ENCODE peak calls at places on chromosome 15, in six cellular contexts. N, X, O, I, G and B are unnamed samples.

GRCh38 chr15:55198706-55199105 is 2.0 kb upstream of the RSL24D1 start:
- DNase-seq in N (no peak), X (no peak), I (no peak), G (no peak), O (no peak), B (no peak)

GRCh38 chr15:78208341-78208844 is 26.0 kb downstream of the ACSBG1 start:
- DNase-seq in X (no peak), I (no peak), N (no peak), O (no peak), G (no peak), B (no peak)

GRCh38 chr15:90872481-90873184 is 4.2 kb downstream of the FURIN start:
- DNase-seq in X (no peak), G (peak), N (peak), O (no peak), I (peak), B (no peak)

GRCh38 chr15:68957686-68958085 is 27.4 kb downstream of the SPESP1 start:
- DNase-seq in O (no peak), I (no peak), X (no peak), G (no peak), N (no peak), B (no peak)

GRCh38 chr15:75620043-75620775 is 5.3 kb downstream of the SNUPN start:
- DNase-seq in X (peak), I (no peak), N (peak), G (peak), O (no peak), B (peak)

GRCh38 chr15:77836116-77836798 is 203.5 kb upstream of the LINGO1 start:
- DNase-seq in I (peak), X (no peak), N (peak), G (no peak), O (no peak), B (peak)

GRCh38 chr15:91940466-91941381 is 87.2 kb downstream of the SLCO3A1 start:
- DNase-seq in I (no peak), X (no peak), O (no peak), G (no peak), N (no peak), B (no peak)

GRCh38 chr15:71716990-71717389 is 93.4 kb upstream of the NR2E3 start:
- DNase-seq in G (peak), I (peak), X (no peak), N (peak), O (no peak), B (no peak)

GRCh38 chr15:77986891-77987764 is 90.4 kb downstream of the TBC1D2B start:
- DNase-seq in N (no peak), X (no peak), G (no peak), O (no peak), I (no peak), B (peak)

GRCh38 chr15:67049351-67050044 is 15.9 kb upstream of the SMAD3 start:
- DNase-seq in N (peak), O (no peak), I (no peak), X (no peak), G (peak), B (peak)